ENCODE peak calls at places on chromosomes 11 and 22, in four cellular contexts. E is cardiac fibroblast, A is ELR, N is ureter. L is an unnamed sample.

GRCh38 chr11:17209939-17210245 is 2.1 kb upstream of the PIK3C2A start:
- DNase-seq in N (no peak), E (peak; percentile 29), A (no peak), L (no peak)

GRCh38 chr11:67486481-67487195 is 3.8 kb downstream of the AIP start:
- DNase-seq in E (no peak), A (no peak), N (no peak), L (no peak)

GRCh38 chr11:116644948-116645305 is 127.9 kb downstream of the BUD13 start:
- DNase-seq in E (no peak), A (no peak), N (no peak), L (no peak)

GRCh38 chr11:87384078-87384729 is 346.5 kb downstream of the TMEM135 start:
- DNase-seq in N (no peak), E (no peak), A (no peak), L (no peak)

GRCh38 chr11:19730373-19730772 is 17.7 kb downstream of the NAV2 start:
- DNase-seq in N (peak; percentile 69), E (no peak), A (no peak), L (no peak)

GRCh38 chr22:49748514-49748913 is 79.2 kb downstream of the BRD1 start:
- DNase-seq in E (no peak), A (no peak), N (no peak), L (no peak)

GRCh38 chr22:41052661-41053490 is 39.5 kb upstream of the EP300 start:
- DNase-seq in N (no peak), E (peak; percentile 62), A (peak; percentile 81), L (no peak)

GRCh38 chr22:45306139-45306538 is 3.6 kb upstream of the FAM118A start:
- DNase-seq in A (no peak), E (no peak), N (no peak), L (no peak)

GRCh38 chr22:39661842-39662676 is 91.5 kb downstream of the CACNA1I start:
- DNase-seq in A (no peak), E (no peak), N (peak; percentile 69), L (peak; percentile 38)

GRCh38 chr11:34790620-34791019 is 125.6 kb downstream of the APIP start:
- DNase-seq in A (peak; percentile 41), E (no peak), N (no peak), L (no peak)

GRCh38 chr11:72631806-72632731 is 42.2 kb downstream of the PDE2A start:
- DNase-seq in N (peak; percentile 64), E (peak; percentile 42), A (peak; percentile 84), L (no peak)

GRCh38 chr11:122226810-122227379 is 110.9 kb upstream of the BLID start:
- DNase-seq in E (peak; percentile 19), A (peak; percentile 36), N (no peak), L (no peak)

GRCh38 chr22:31987180-31987579 is 42.8 kb downstream of the YWHAH start:
- DNase-seq in A (no peak), E (no peak), N (no peak), L (no peak)

GRCh38 chr22:42949159-42949558 is 65.8 kb downstream of the PACSIN2 start:
- DNase-seq in N (no peak), E (peak; percentile 78), A (peak; percentile 55), L (no peak)

GRCh38 chr11:96412761-96413381 is 23.1 kb downstream of the JRKL start:
- DNase-seq in E (no peak), A (no peak), N (no peak), L (no peak)

GRCh38 chr11:446886-447285 is 3.2 kb upstream of the PTDSS2 start:
- DNase-seq in N (no peak), A (no peak), E (no peak), L (no peak)

GRCh38 chr11:70768346-70769095 is 370.2 kb downstream of the CTTN start:
- DNase-seq in N (no peak), E (no peak), A (no peak), L (no peak)

GRCh38 chr11:117626576-117626975 is 170.4 kb downstream of the DSCAML1 start:
- DNase-seq in A (no peak), E (no peak), N (no peak), L (no peak)

GRCh38 chr11:2273311-2273710 is 2.9 kb upstream of the ASCL2 start:
- DNase-seq in E (no peak), A (no peak), N (no peak), L (no peak)

GRCh38 chr11:123700774-123701173 is 40.7 kb downstream of the ZNF202 start:
- DNase-seq in E (no peak), N (no peak), A (no peak), L (no peak)

GRCh38 chr11:69854719-69855118 is 35.5 kb upstream of the FGF3 start:
- DNase-seq in E (peak; percentile 17), N (no peak), A (peak; percentile 85), L (no peak)

GRCh38 chr11:121517996-121518395 is 65.2 kb upstream of the SORL1-AS1 start:
- DNase-seq in A (no peak), E (no peak), N (no peak), L (no peak)

GRCh38 chr11:4713241-4713640 is 8.7 kb downstream of the MMP26 start:
- DNase-seq in N (no peak), A (peak; percentile 17), E (no peak), L (no peak)

GRCh38 chr11:118628432-118628831 is 21.0 kb downstream of the PHLDB1 start:
- DNase-seq in N (no peak), A (no peak), E (no peak), L (peak; percentile 34)

GRCh38 chr11:12862761-12863469 is 146.2 kb upstream of the RASSF10 start:
- DNase-seq in E (peak; percentile 92), A (peak; percentile 13), N (peak; percentile 61), L (no peak)

GRCh38 chr11:125258626-125259025 is 94.1 kb downstream of the PKNOX2 start:
- DNase-seq in E (no peak), A (no peak), N (no peak), L (no peak)

GRCh38 chr11:11207428-11207827 is 145.6 kb downstream of the CSNK2A3 start:
- DNase-seq in A (no peak), N (no peak), E (no peak), L (no peak)

GRCh38 chr11:34358258-34358665 is 452 bp upstream of the ABTB2 start:
- DNase-seq in N (peak; percentile 58), E (peak; percentile 59), A (peak; percentile 79), L (peak; percentile 81)

GRCh38 chr11:115874843-115875242 is 370.6 kb upstream of the CADM1 start:
- DNase-seq in E (no peak), N (no peak), A (no peak), L (no peak)

GRCh38 chr11:36156486-36157150 is 132.6 kb downstream of the COMMD9 start:
- DNase-seq in N (no peak), A (peak; percentile 72), E (peak; percentile 50), L (no peak)

GRCh38 chr11:109808569-109808968 is 284.6 kb upstream of the ZC3H12C start:
- DNase-seq in E (peak; percentile 45), A (peak; percentile 51), N (no peak), L (no peak)

GRCh38 chr22:42862045-42862734 is 5.1 kb upstream of the ARFGAP3 start:
- DNase-seq in A (peak; percentile 71), E (no peak), N (no peak), L (no peak)

L was measured in NCI-H2029.